ENCODE peak calls at places on chromosomes 11 and 22, in four cellular contexts. L is A549, T is adrenal gland, Y is tibial nerve. D is an unnamed sample.

GRCh38 chr22:37752189-37753061 is 55.3 kb upstream of the GCAT start:
- DNase-seq in Y (peak), L (peak), T (peak), D (peak)

GRCh38 chr11:67032830-67033555 is 10.1 kb downstream of the SYT12 start:
- DNase-seq in T (peak), Y (no peak), L (peak), D (no peak)

GRCh38 chr22:49929553-49929979 is 11.1 kb downstream of the CRELD2 start:
- DNase-seq in T (peak), Y (no peak), L (no peak), D (no peak)

GRCh38 chr11:61862714-61863547 is 28.4 kb downstream of the FADS3 start:
- DNase-seq in L (no peak), Y (no peak), T (no peak), D (no peak)

GRCh38 chr22:27129266-27129665 is 471.9 kb downstream of the MIAT start:
- DNase-seq in L (peak), T (no peak), Y (no peak), D (no peak)

GRCh38 chr22:35349704-35350538 is 31.0 kb upstream of the HMOX1 start:
- DNase-seq in Y (no peak), L (no peak), T (peak), D (no peak)

GRCh38 chr11:34318111-34319037 is 39.4 kb downstream of the ABTB2 start:
- DNase-seq in Y (no peak), T (no peak), L (peak), D (no peak)

GRCh38 chr22:47388778-47389177 is 626.3 kb downstream of the TBC1D22A start:
- DNase-seq in T (no peak), L (no peak), Y (no peak), D (no peak)

GRCh38 chr11:110022548-110022947 is 70.6 kb upstream of the ZC3H12C start:
- DNase-seq in L (no peak), T (no peak), Y (no peak), D (no peak)

GRCh38 chr11:64025205-64025604 is 10.5 kb upstream of the FLRT1 start:
- DNase-seq in T (no peak), Y (no peak), L (no peak), D (no peak)

GRCh38 chr11:70481625-70482528 is 83.5 kb downstream of the CTTN start:
- DNase-seq in L (peak), Y (no peak), T (peak), D (no peak)

GRCh38 chr11:128022007-128022368 is 565.4 kb downstream of the ETS1 start:
- DNase-seq in Y (no peak), T (no peak), L (no peak), D (no peak)

GRCh38 chr22:20441631-20442484 is 4.2 kb upstream of the SCARF2 start:
- DNase-seq in L (no peak), Y (no peak), T (peak), D (no peak)

GRCh38 chr11:128720522-128720985 is 26.7 kb downstream of the FLI1 start:
- DNase-seq in Y (no peak), T (no peak), L (no peak), D (no peak)

GRCh38 chr11:71284525-71285092 is 32.2 kb upstream of the SHANK2 start:
- DNase-seq in T (no peak), Y (no peak), L (no peak), D (no peak)

GRCh38 chr22:44838316-44839016 is 86.1 kb downstream of the ARHGAP8 start:
- DNase-seq in Y (no peak), T (no peak), L (no peak), D (no peak)

GRCh38 chr11:69463181-69463891 is 18.1 kb upstream of the LINC01488 start:
- DNase-seq in T (no peak), Y (no peak), L (no peak), D (no peak)

GRCh38 chr11:44948155-44948554 is 2.5 kb downstream of the TP53I11 start:
- DNase-seq in L (no peak), T (no peak), Y (no peak), D (no peak)

GRCh38 chr11:115980747-115981475 is 476.7 kb upstream of the CADM1 start:
- DNase-seq in T (no peak), L (no peak), Y (no peak), D (no peak)

GRCh38 chr11:68340003-68340767 is 27.8 kb downstream of the LRP5 start:
- DNase-seq in Y (no peak), L (no peak), T (no peak), D (no peak)

GRCh38 chr11:3217751-3218482 is 696 bp downstream of the MRGPRG start:
- DNase-seq in Y (no peak), L (no peak), T (no peak), D (no peak)

GRCh38 chr11:65663634-65664200 is 1.0 kb upstream of the RELA start:
- DNase-seq in Y (no peak), L (peak), T (peak), D (peak)

DNA sequence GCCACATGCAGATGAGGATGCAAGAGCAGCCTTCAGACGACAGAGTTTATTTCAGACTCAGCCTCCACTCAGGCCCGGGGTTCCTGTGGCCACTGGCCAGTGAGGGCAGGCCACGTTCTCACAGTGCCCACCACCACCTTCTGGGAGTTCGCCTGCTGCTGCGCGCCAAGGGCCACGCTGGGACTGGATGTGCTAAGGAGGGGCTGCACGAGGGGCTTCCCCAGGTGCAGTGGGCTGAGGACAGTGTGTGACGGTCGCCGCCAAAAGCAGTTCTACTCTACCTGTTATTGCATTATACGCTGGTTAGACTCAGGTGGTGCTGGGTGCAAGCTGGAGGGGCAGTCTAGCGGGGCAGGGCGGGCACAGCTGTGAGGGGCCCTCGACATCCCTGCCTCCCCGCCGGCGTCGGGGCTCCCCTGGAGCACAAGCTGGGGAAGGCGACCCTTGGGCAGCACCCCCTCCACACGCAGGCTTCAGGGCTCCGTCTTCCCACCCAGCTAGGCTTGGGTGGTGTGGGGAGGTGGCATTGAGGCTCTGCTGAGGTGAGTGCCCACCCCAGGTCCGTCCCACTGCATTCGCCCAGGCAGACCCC is 2.7 kb downstream of the CEND1 start:
- DNase-seq in T (no peak), L (no peak), Y (no peak), D (no peak)
- TF ChIP-seq POLR2A in T (no peak), L (no peak), Y (no peak), D (no peak)

GRCh38 chr11:33258631-33259184 is 1.5 kb downstream of the HIPK3 start:
- DNase-seq in T (peak), L (no peak), Y (no peak), D (no peak)

GRCh38 chr11:33257897-33258630 is 883 bp downstream of the HIPK3 start:
- DNase-seq in L (peak), Y (peak), T (peak), D (peak)

GRCh38 chr11:33256808-33257159 is 397 bp upstream of the HIPK3 start:
- DNase-seq in L (no peak), T (no peak), Y (no peak), D (no peak)

GRCh38 chr11:33257160-33257896 is at the start of gene HIPK3:
- DNase-seq in Y (peak), L (peak), T (peak), D (peak)

DNA sequence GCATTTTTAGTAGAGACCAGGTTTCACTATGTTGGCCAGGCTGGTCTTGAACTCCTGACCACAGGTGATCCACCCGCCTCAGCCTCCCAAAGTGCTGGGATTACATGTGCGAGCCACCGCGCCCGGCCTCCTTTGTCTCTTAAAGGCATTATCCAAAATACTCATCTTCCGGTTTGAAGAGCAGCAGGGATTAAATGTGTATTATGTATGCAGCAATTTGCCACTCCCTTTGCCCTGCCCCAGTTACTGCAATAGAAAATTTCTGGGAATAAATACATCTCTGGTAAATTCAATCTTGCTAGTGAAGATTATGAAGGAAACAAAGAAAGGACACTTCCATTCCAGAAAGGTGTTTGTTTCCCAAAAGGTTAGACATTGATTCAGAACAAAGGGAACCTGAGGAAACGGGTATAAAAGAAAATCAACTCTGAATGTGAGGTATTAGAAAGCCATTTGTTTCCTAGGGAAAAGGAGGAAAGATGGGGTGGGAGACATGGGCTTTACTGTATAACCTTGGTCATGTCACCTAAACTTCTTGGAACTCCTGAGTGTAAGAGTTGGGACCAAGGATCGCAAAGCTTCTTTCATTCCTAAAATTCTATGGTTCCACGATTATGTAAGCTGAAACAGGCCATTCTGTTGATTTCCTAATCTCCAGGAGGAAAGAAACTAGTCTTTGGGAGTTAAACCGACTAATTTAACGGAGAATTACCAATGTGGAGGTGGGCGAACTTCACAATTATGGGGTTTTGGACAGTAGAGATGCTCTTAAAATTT is 962 bp upstream of the HIPK3 start:
- DNase-seq in L (peak), Y (no peak), T (no peak), D (no peak)
- H3K4me3 ChIP-seq in L (peak), Y (peak), T (no peak), D (peak)

DNA sequence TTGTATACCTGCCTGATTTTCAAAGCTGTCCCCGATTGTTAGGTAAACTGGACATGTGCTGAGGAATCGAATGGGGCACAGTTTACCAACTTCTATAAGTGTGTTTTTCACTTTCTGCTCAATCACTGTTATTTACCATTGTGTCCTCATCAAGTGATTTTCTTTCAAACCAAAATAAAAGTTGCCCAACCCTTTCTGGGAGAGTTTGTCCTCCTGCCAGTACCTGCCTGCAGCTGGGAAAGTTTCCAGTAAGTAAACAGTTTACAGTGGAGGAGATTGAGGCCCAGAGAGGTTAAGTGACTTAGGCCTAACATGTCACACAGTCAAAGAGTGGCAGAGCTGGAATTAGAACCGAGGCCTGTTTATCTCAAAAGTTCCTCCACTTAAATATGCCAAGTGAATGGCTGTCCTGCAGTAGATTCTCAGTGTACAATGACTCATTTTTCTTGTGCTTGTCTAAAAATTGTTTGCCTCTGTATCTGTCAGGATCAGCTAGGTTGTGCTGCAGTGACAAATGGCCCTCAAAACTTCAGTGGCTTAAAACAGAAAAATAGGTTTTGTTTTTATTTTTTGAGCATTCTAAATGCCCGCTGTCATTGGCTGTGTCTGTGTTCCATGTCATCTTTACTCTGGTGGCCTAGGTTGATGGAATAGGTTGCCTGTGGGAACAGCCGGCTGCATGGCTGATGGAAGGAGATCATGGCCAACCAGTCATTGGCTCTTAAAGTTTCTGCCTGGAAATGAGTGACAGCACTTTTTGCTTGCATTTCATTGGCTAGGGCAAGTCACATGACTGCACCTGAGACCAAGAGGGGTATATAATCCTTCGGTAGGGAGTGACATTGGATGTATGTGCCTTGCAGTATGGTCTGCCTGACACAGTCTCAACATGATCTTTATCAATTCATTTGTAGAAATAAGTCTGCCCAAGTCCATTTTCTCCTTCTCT is 61.8 kb upstream of the CRYBB3 start:
- DNase-seq in Y (no peak), L (no peak), T (no peak), D (no peak)
- TF ChIP-seq POLR2A in Y (no peak), L (no peak), T (no peak), D (no peak)

GRCh38 chr11:108663154-108663877 is 1.6 kb upstream of the DDX10 start:
- DNase-seq in T (no peak), Y (no peak), L (no peak), D (no peak)

GRCh38 chr11:108664730-108665525 is at the start of gene DDX10:
- DNase-seq in L (peak), Y (peak), T (peak), D (peak)

GRCh38 chr11:108664241-108664640 is 628 bp upstream of the DDX10 start:
- DNase-seq in L (no peak), T (peak), Y (no peak), D (no peak)

GRCh38 chr11:108666373-108666772 is 1.5 kb downstream of the DDX10 start:
- DNase-seq in T (no peak), Y (no peak), L (no peak), D (no peak)

DNA sequence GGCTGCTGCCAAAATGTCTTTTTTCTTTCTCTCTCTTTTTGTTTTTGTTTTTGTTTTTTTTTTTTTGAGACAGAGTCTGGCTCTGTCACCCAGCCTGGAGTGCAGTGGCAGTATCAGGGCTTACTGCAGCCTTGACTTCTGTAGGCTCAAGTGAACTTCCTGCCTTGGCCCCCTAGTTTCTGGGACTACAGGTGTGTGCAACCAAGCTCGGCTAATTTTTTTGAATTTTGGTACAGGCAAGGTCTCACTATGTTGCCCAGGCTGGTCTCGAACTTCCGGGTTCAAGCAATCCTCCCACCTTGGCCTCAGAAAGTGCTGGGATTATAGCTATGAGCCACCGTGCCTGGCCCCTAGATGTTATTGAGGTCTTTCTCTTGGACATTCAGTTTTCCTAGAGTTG is 2.2 kb upstream of the DDX10 start:
- DNase-seq in L (no peak), Y (no peak), T (no peak), D (no peak)
- H3K4me3 ChIP-seq in L (no peak), Y (no peak), T (no peak), D (no peak)

DNA sequence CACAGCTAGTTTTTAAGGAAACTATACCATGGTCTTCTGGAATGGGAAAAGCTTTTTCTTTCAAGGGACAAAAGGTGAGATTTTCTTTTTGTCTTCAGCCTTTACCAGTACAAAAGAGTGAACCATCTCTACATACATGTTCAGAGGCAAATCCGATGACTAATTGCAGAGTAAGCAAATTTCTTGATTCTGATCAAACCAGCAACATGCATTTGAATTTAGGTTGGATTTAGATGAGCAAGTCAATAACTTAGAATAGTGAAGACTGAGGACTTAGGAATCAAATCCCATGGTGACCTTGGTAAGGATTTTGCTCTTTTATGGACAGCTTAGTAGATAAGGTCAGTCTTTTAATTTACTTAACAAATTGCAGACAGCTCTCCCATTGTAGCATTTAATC is 65.9 kb upstream of the BLID start:
- DNase-seq in L (no peak), T (no peak), Y (no peak), D (no peak)
- TF ChIP-seq POLR2A in L (no peak), T (no peak), Y (no peak), D (no peak)